ENCODE peak calls at places on chromosomes 7 and 10, in six cellular contexts. S, Q, O, K, E and V are unnamed samples.

GRCh38 chr7:2097492-2097891 is 135.3 kb downstream of the MAD1L1 start:
- DNase-seq in S (no peak), Q (no peak), O (no peak), K (no peak), E (no peak), V (no peak)

GRCh38 chr7:134565643-134566136 is 16.8 kb downstream of the AKR1B15 start:
- DNase-seq in S (no peak), Q (no peak), O (no peak), K (no peak), E (no peak), V (no peak)

GRCh38 chr7:17528636-17529035 is 230.2 kb downstream of the AHR start:
- DNase-seq in S (no peak), Q (no peak), O (no peak), K (no peak), E (no peak), V (no peak)

GRCh38 chr7:150974468-150975391 is 3.4 kb downstream of the KCNH2 start:
- DNase-seq in S (no peak), Q (no peak), O (peak), K (peak), E (peak), V (peak)

GRCh38 chr10:101694056-101694673 is 805 bp downstream of the FBXW4 start:
- DNase-seq in S (peak), Q (peak), O (peak), K (peak), E (peak), V (peak)

GRCh38 chr7:23618241-23618640 is 21.1 kb downstream of the CCDC126 start:
- DNase-seq in S (peak), Q (no peak), O (no peak), K (no peak), E (no peak), V (no peak)

GRCh38 chr10:33871557-33871956 is 537.1 kb upstream of the NRP1 start:
- DNase-seq in S (no peak), Q (no peak), O (no peak), K (no peak), E (no peak), V (no peak)

GRCh38 chr10:33233635-33234034 is 100.8 kb downstream of the NRP1 start:
- DNase-seq in S (no peak), Q (no peak), O (no peak), K (no peak), E (no peak), V (no peak)

GRCh38 chr7:81256991-81257390 is 338.1 kb upstream of the SEMA3C start:
- DNase-seq in S (no peak), Q (no peak), O (no peak), K (no peak), E (no peak), V (no peak)

GRCh38 chr7:102101111-102101551 is 185.5 kb upstream of the SH2B2 start:
- DNase-seq in S (no peak), Q (no peak), O (no peak), K (no peak), E (no peak), V (no peak)

GRCh38 chr7:93890464-93891068 is at the start of gene TFPI2:
- DNase-seq in S (peak), Q (peak), O (no peak), K (peak), E (no peak), V (no peak)

GRCh38 chr10:109823196-109823595 is 100.1 kb downstream of the XPNPEP1 start:
- DNase-seq in S (no peak), Q (no peak), O (no peak), K (no peak), E (no peak), V (no peak)

GRCh38 chr7:95840953-95841950 is 68.9 kb downstream of the DYNC1I1 start:
- DNase-seq in S (peak), Q (no peak), O (no peak), K (no peak), E (no peak), V (no peak)

GRCh38 chr7:123190109-123190831 is 9.5 kb downstream of the SLC13A1 start:
- DNase-seq in S (no peak), Q (no peak), O (no peak), K (no peak), E (no peak), V (no peak)

GRCh38 chr10:122190553-122190952 is 80.5 kb upstream of the BTBD16 start:
- DNase-seq in S (no peak), Q (no peak), O (no peak), K (no peak), E (no peak), V (no peak)

GRCh38 chr10:80598084-80598798 is 60.5 kb downstream of the SH2D4B start:
- DNase-seq in S (no peak), Q (no peak), O (no peak), K (no peak), E (no peak), V (no peak)

GRCh38 chr7:128961030-128961659 is 23.4 kb downstream of the IRF5 start:
- DNase-seq in S (no peak), Q (no peak), O (no peak), K (no peak), E (no peak), V (no peak)

GRCh38 chr7:16644987-16645592 is 464 bp downstream of the ANKMY2 start:
- DNase-seq in S (peak), Q (no peak), O (no peak), K (peak), E (no peak), V (peak)

GRCh38 chr7:82388138-82388537 is 55.4 kb downstream of the CACNA2D1 start:
- DNase-seq in S (no peak), Q (no peak), O (no peak), K (no peak), E (no peak), V (no peak)

GRCh38 chr10:86666538-86666937 is 1.8 kb upstream of the LDB3 start:
- DNase-seq in S (no peak), Q (no peak), O (no peak), K (no peak), E (no peak), V (no peak)

GRCh38 chr7:107014381-107015023 is 30.0 kb upstream of the PRKAR2B start:
- DNase-seq in S (no peak), Q (no peak), O (no peak), K (no peak), E (no peak), V (no peak)